ENCODE peak calls at places on chromosomes 16 and 17, in five cellular contexts. W, Y, H, P and Q are unnamed samples.

GRCh38 chr16:87407511-87408112 is 15.5 kb downstream of the MAP1LC3B start:
- DNase-seq in H (no peak), W (no peak), Y (no peak), P (peak; percentile 71), Q (no peak)

GRCh38 chr16:57534881-57535658 is 1.3 kb downstream of the CCDC102A start:
- DNase-seq in H (peak; percentile 76), P (no peak), W (no peak), Y (no peak), Q (no peak)

GRCh38 chr17:33500141-33500540 is 207.0 kb upstream of the ASIC2 start:
- DNase-seq in H (no peak), W (no peak), Y (no peak), P (no peak), Q (peak; percentile 3)

GRCh38 chr16:67407176-67407787 is 9.0 kb downstream of the ZDHHC1 start:
- DNase-seq in Y (no peak), W (no peak), P (no peak), H (no peak), Q (no peak)

GRCh38 chr17:75011788-75012319 is 616 bp upstream of the MRPL58 start:
- DNase-seq in H (peak; percentile 65), P (peak; percentile 79), Y (peak; percentile 44), W (no peak), Q (no peak)

GRCh38 chr17:48184721-48185120 is 77.2 kb downstream of the SNX11 start:
- DNase-seq in Y (no peak), H (peak; percentile 65), P (no peak), W (no peak), Q (no peak)

GRCh38 chr17:82118178-82118814 is 20.3 kb upstream of the FASN start:
- DNase-seq in W (no peak), H (no peak), P (no peak), Y (no peak), Q (no peak)

GRCh38 chr17:7119314-7119713 is 4.7 kb upstream of the ASGR2 start:
- DNase-seq in P (no peak), Y (no peak), W (no peak), H (no peak), Q (no peak)

GRCh38 chr17:78993981-78994671 is 14.4 kb upstream of the LGALS3BP start:
- DNase-seq in W (no peak), H (no peak), Y (no peak), P (no peak), Q (no peak)

GRCh38 chr16:73308776-73309175 is 260.8 kb upstream of the ZFHX3 start:
- DNase-seq in P (no peak), H (no peak), Y (no peak), W (no peak), Q (no peak)

GRCh38 chr17:32494621-32495346 is 8.0 kb downstream of the CDK5R1 start:
- DNase-seq in P (no peak), Y (no peak), W (no peak), H (peak; percentile 87), Q (no peak)

GRCh38 chr17:33049781-33050414 is 58.3 kb downstream of the SPACA3 start:
- DNase-seq in W (peak; percentile 35), H (peak; percentile 66), P (peak; percentile 58), Y (peak; percentile 51), Q (peak; percentile 35)